ENCODE peak calls at places on chromosomes 2 and 18, in four cellular contexts. One of them, this sample, is unnamed. For H3K4me1, the result is how much of the 10 kb centered on the place peaks cover.

GRCh38 chr2:145919507-145919906 is 1399.6 kb upstream of the ZEB2 start:
- DNase-seq in GM23338: no peak
- DNase-seq in IMR-90: peak
- DNase-seq in neuronal stem cell: no peak
- DNase-seq in this sample: peak

GRCh38 chr2:32632089-32632488 is 4.2 kb downstream of the TTC27 start:
- DNase-seq in GM23338: no peak
- DNase-seq in IMR-90: peak
- DNase-seq in neuronal stem cell: no peak
- DNase-seq in this sample: peak

GRCh38 chr18:58087928-58088722 is 44.1 kb downstream of the NEDD4L start:
- DNase-seq in GM23338: peak
- DNase-seq in IMR-90: peak
- DNase-seq in neuronal stem cell: no peak
- DNase-seq in this sample: no peak

GRCh38 chr2:74238879-74239278 is 40.5 kb downstream of the MTHFD2 start:
- DNase-seq in GM23338: no peak
- DNase-seq in IMR-90: peak
- DNase-seq in neuronal stem cell: no peak
- DNase-seq in this sample: peak

GRCh38 chr2:69493268-69493667 is 56.0 kb upstream of the NFU1 start:
- DNase-seq in GM23338: peak
- DNase-seq in IMR-90: no peak
- DNase-seq in neuronal stem cell: no peak
- DNase-seq in this sample: no peak

GRCh38 chr2:37746883-37747282 is 75.4 kb upstream of the CDC42EP3 start:
- DNase-seq in GM23338: no peak
- DNase-seq in IMR-90: no peak
- DNase-seq in neuronal stem cell: no peak
- DNase-seq in this sample: no peak

GRCh38 chr2:102735431-102736130 is 26.2 kb upstream of the TMEM182 start:
- DNase-seq in GM23338: peak
- DNase-seq in IMR-90: peak
- DNase-seq in neuronal stem cell: peak
- DNase-seq in this sample: peak

GRCh38 chr18:10274327-10274726 is 180.1 kb upstream of the APCDD1 start:
- DNase-seq in GM23338: no peak
- DNase-seq in IMR-90: peak
- DNase-seq in neuronal stem cell: no peak
- DNase-seq in this sample: no peak

GRCh38 chr2:10706033-10706432 is 15.4 kb upstream of the ATP6V1C2 start:
- DNase-seq in GM23338: no peak
- DNase-seq in IMR-90: no peak
- DNase-seq in neuronal stem cell: no peak
- DNase-seq in this sample: no peak

GRCh38 chr2:186757009-186757408 is 63.1 kb downstream of the FAM171B start:
- DNase-seq in GM23338: peak
- DNase-seq in IMR-90: no peak
- DNase-seq in neuronal stem cell: peak
- DNase-seq in this sample: no peak

GRCh38 chr2:113211226-113212105 is 37.7 kb downstream of the PSD4 start:
- DNase-seq in GM23338: no peak
- DNase-seq in IMR-90: peak
- DNase-seq in neuronal stem cell: no peak
- DNase-seq in this sample: no peak

GRCh38 chr18:73261923-73262322 is 394.1 kb upstream of the NETO1 start:
- DNase-seq in GM23338: no peak
- DNase-seq in IMR-90: no peak
- DNase-seq in neuronal stem cell: no peak
- DNase-seq in this sample: no peak

GRCh38 chr2:37149626-37150322 is 7.0 kb downstream of the EIF2AK2 start:
- DNase-seq in GM23338: no peak
- DNase-seq in IMR-90: no peak
- DNase-seq in neuronal stem cell: no peak
- DNase-seq in this sample: no peak

GRCh38 chr2:32832400-32832799 is 114.4 kb upstream of the LTBP1 start:
- DNase-seq in GM23338: no peak
- DNase-seq in IMR-90: no peak
- DNase-seq in neuronal stem cell: no peak
- DNase-seq in this sample: no peak

GRCh38 chr2:134399096-134399495 is 145.2 kb downstream of the MGAT5 start:
- DNase-seq in GM23338: peak
- DNase-seq in IMR-90: no peak
- DNase-seq in neuronal stem cell: no peak
- DNase-seq in this sample: peak

GRCh38 chr2:72824224-72824842 is 1.5 kb downstream of the EXOC6B start:
- DNase-seq in GM23338: peak
- DNase-seq in IMR-90: peak
- DNase-seq in neuronal stem cell: no peak
- DNase-seq in this sample: no peak

GRCh38 chr18:7459851-7460774 is 107.0 kb upstream of the PTPRM start:
- DNase-seq in GM23338: peak
- DNase-seq in IMR-90: no peak
- DNase-seq in neuronal stem cell: no peak
- DNase-seq in this sample: peak

GRCh38 chr2:197248623-197249022 is 62.0 kb downstream of the ANKRD44 start:
- DNase-seq in GM23338: no peak
- DNase-seq in IMR-90: peak
- DNase-seq in neuronal stem cell: no peak
- DNase-seq in this sample: peak

GRCh38 chr2:144587306-144587705 is 67.4 kb upstream of the ZEB2 start:
- DNase-seq in GM23338: no peak
- DNase-seq in IMR-90: no peak
- DNase-seq in neuronal stem cell: no peak
- DNase-seq in this sample: no peak

GRCh38 chr2:867296-867695 is 83.4 kb upstream of the SNTG2 start:
- DNase-seq in GM23338: no peak
- DNase-seq in IMR-90: no peak
- DNase-seq in neuronal stem cell: no peak
- DNase-seq in this sample: no peak

GRCh38 chr2:73981081-73981968 is 3.4 kb upstream of the TET3 start:
- DNase-seq in GM23338: peak
- DNase-seq in IMR-90: no peak
- DNase-seq in neuronal stem cell: no peak
- DNase-seq in this sample: peak

GRCh38 chr18:6885992-6886823 is 156.7 kb downstream of the ARHGAP28 start:
- DNase-seq in GM23338: peak
- DNase-seq in IMR-90: peak
- DNase-seq in neuronal stem cell: peak
- DNase-seq in this sample: peak

GRCh38 chr18:32072321-32072720 is 19.4 kb upstream of the RNF138 start:
- DNase-seq in GM23338: peak
- DNase-seq in IMR-90: no peak
- DNase-seq in neuronal stem cell: no peak
- DNase-seq in this sample: peak

GRCh38 chr2:30252723-30253688 is 21.7 kb downstream of the LBH start:
- DNase-seq in GM23338: no peak
- DNase-seq in IMR-90: peak
- DNase-seq in neuronal stem cell: no peak
- DNase-seq in this sample: peak

GRCh38 chr18:57980573-57981348 is 63.3 kb upstream of the NEDD4L start:
- DNase-seq in GM23338: peak
- DNase-seq in IMR-90: no peak
- DNase-seq in neuronal stem cell: no peak
- DNase-seq in this sample: no peak

GRCh38 chr2:40321822-40322221 is 130.1 kb downstream of the SLC8A1 start:
- DNase-seq in GM23338: no peak
- DNase-seq in IMR-90: no peak
- DNase-seq in neuronal stem cell: no peak
- DNase-seq in this sample: no peak

GRCh38 chr2:127511917-127512316 is 14.4 kb downstream of the IWS1 start:
- DNase-seq in GM23338: no peak
- DNase-seq in IMR-90: no peak
- DNase-seq in neuronal stem cell: no peak
- DNase-seq in this sample: no peak

GRCh38 chr2:127508621-127509034 is 17.7 kb downstream of the IWS1 start:
- DNase-seq in GM23338: no peak
- DNase-seq in IMR-90: peak
- DNase-seq in neuronal stem cell: no peak
- DNase-seq in this sample: peak

GRCh38 chr2:127511090-127511489 is 15.2 kb downstream of the IWS1 start:
- DNase-seq in GM23338: no peak
- DNase-seq in IMR-90: no peak
- DNase-seq in neuronal stem cell: no peak
- DNase-seq in this sample: no peak

GRCh38 chr2:127508025-127508620 is 18.2 kb downstream of the IWS1 start:
- DNase-seq in GM23338: no peak
- DNase-seq in IMR-90: peak
- DNase-seq in neuronal stem cell: no peak
- DNase-seq in this sample: no peak

DNA sequence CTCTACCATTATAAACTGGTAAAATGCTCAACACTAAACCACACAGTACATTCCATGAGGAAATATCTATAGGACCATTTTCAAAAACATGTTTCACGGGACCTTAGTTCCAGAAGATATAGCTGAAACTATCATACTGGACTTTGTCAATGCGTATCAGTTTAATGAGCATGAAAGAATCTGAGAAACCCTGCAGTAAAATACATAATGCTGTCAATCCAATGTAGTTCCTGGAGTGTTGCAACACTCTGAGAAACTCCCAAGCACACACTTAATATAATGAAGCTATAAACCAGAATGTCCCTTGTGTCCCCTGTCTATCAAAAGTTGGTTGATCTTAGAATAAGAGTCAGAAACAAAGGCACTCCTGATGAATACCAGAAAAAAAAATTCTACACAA is 16.2 kb downstream of the IWS1 start:
- DNase-seq in GM23338: no peak
- DNase-seq in IMR-90: no peak
- DNase-seq in neuronal stem cell: no peak
- DNase-seq in this sample: no peak
- H3K4me1 ChIP-seq in GM23338: under half
- H3K4me1 ChIP-seq in IMR-90: under half
- H3K4me1 ChIP-seq in neuronal stem cell: under half
- H3K4me1 ChIP-seq in this sample: under half

GRCh38 chr18:3782901-3783300 is 332.9 kb downstream of the TGIF1 start:
- DNase-seq in GM23338: no peak
- DNase-seq in IMR-90: peak
- DNase-seq in neuronal stem cell: no peak
- DNase-seq in this sample: no peak
- H3K4me1 ChIP-seq in GM23338: under half
- H3K4me1 ChIP-seq in IMR-90: under half
- H3K4me1 ChIP-seq in neuronal stem cell: under half
- H3K4me1 ChIP-seq in this sample: under half

GRCh38 chr2:140775426-140775825 is 1355.4 kb downstream of the LRP1B start:
- DNase-seq in GM23338: no peak
- DNase-seq in IMR-90: no peak
- DNase-seq in neuronal stem cell: no peak
- DNase-seq in this sample: no peak

GRCh38 chr2:140770645-140771044 is 1360.2 kb downstream of the LRP1B start:
- DNase-seq in GM23338: no peak
- DNase-seq in IMR-90: no peak
- DNase-seq in neuronal stem cell: no peak
- DNase-seq in this sample: no peak
- H3K4me1 ChIP-seq in GM23338: under half
- H3K4me1 ChIP-seq in IMR-90: under half
- H3K4me1 ChIP-seq in neuronal stem cell: under half
- H3K4me1 ChIP-seq in this sample: under half

DNA sequence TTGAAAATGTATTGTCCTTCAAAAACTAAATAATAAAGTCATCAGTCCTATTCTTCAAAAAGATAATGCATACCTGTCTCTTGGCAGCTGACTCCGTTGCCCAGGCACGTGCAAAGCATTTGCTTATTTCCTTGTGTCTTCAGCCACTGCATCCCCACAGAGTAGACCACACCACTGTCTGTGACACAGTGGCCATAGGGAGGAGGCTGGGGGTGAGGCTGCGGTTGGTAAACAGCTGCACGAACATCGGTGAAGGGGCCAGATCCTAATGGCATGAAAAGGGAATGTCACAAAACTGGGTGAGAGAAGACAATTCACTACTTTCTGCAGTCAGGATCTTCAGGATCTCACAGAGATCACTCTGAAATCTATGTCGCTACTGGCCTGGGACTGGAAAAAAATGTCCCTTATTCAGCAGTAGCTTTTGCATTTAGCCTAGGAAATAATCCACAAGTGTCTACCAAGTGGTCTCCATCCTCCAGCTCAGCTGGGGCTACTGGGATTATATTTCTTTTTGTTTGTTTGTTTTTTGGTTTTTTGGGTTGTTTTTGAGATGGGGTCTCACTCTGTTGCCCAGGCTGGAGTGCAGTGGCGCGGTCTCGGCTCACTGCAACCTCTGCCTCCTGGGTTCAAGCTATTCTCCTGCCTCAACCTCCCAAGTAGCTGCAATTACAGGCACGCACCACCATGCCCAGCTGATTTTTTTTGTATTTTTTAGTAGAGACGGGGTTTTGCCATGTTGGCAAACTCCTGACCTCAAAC is 10.7 kb downstream of the FN1 start:
- DNase-seq in GM23338: no peak
- DNase-seq in IMR-90: peak
- DNase-seq in neuronal stem cell: no peak
- DNase-seq in this sample: peak
- H3K4me1 ChIP-seq in GM23338: under half
- H3K4me1 ChIP-seq in IMR-90: under half
- H3K4me1 ChIP-seq in neuronal stem cell: under half
- H3K4me1 ChIP-seq in this sample: under half

GRCh38 chr2:5360081-5360480 is 332.1 kb upstream of the SOX11 start:
- DNase-seq in GM23338: no peak
- DNase-seq in IMR-90: no peak
- DNase-seq in neuronal stem cell: no peak
- DNase-seq in this sample: no peak
- H3K4me1 ChIP-seq in GM23338: under half
- H3K4me1 ChIP-seq in IMR-90: under half
- H3K4me1 ChIP-seq in neuronal stem cell: under half
- H3K4me1 ChIP-seq in this sample: under half

GRCh38 chr2:20574930-20575329 is 76.0 kb downstream of the HS1BP3 start:
- DNase-seq in GM23338: no peak
- DNase-seq in IMR-90: no peak
- DNase-seq in neuronal stem cell: no peak
- DNase-seq in this sample: no peak
- H3K4me1 ChIP-seq in GM23338: under half
- H3K4me1 ChIP-seq in IMR-90: under half
- H3K4me1 ChIP-seq in neuronal stem cell: under half
- H3K4me1 ChIP-seq in this sample: under half